ENCODE peak calls at places on chromosomes 12 and 14, in five cellular contexts. O is GM10248; M is astrocyte of the spinal cord; X is effector memory CD4-positive, alpha-beta T cell; Y is stimulated activated CD8-positive, alpha-beta memory T cell treated with anti-CD3 and anti-CD28 coated beads, Interleukin-2, amount 100 ng/mL, for 1 hour. C is an unnamed sample.

GRCh38 chr12:2679816-2680675 is 114.7 kb upstream of the FKBP4 start:
- DNase-seq in X (no peak), M (no peak), Y (no peak), O (no peak), C (no peak)

GRCh38 chr12:49548822-49549648 is 10.2 kb downstream of the KCNH3 start:
- DNase-seq in Y (no peak), X (no peak), M (no peak), O (no peak), C (peak)

GRCh38 chr12:118052324-118053070 is 8.5 kb downstream of the WSB2 start:
- DNase-seq in X (no peak), O (no peak), Y (no peak), M (peak), C (peak)

GRCh38 chr14:22432348-22432976 is 156.6 kb downstream of the DAD1 start:
- DNase-seq in Y (no peak), O (no peak), X (no peak), M (peak), C (peak)

GRCh38 chr12:108515916-108516315 is 839 bp downstream of the FICD start:
- DNase-seq in M (no peak), Y (no peak), O (no peak), X (no peak), C (no peak)

GRCh38 chr12:43318002-43318401 is 234.0 kb downstream of the ADAMTS20 start:
- DNase-seq in Y (no peak), M (no peak), O (no peak), X (no peak), C (no peak)

GRCh38 chr12:22321620-22322019 is 12.9 kb downstream of the ST8SIA1 start:
- DNase-seq in X (no peak), O (no peak), Y (no peak), M (peak), C (peak)

GRCh38 chr14:49953196-49953595 is 60.3 kb downstream of the ARF6 start:
- DNase-seq in Y (no peak), X (no peak), M (no peak), O (no peak), C (no peak)

GRCh38 chr12:113092478-113093408 is 36.2 kb downstream of the DTX1 start:
- DNase-seq in X (no peak), Y (no peak), O (peak), M (no peak), C (peak)

GRCh38 chr12:113649256-113649830 is 177.7 kb upstream of the LHX5 start:
- DNase-seq in M (no peak), Y (no peak), X (no peak), O (no peak), C (no peak)

GRCh38 chr12:2057041-2057792 is 4.4 kb downstream of the CACNA1C start:
- DNase-seq in M (peak), Y (peak), O (peak), X (no peak), C (peak)

GRCh38 chr12:26172478-26172877 is 22.9 kb upstream of the SSPN start:
- DNase-seq in O (no peak), M (no peak), X (no peak), Y (no peak), C (no peak)

GRCh38 chr12:80241576-80242273 is 142.4 kb downstream of the OTOGL start:
- DNase-seq in O (no peak), Y (no peak), M (peak), X (no peak), C (no peak)

GRCh38 chr12:12333980-12334709 is 15.9 kb downstream of the MANSC1 start:
- DNase-seq in Y (peak), X (peak), M (peak), O (peak), C (peak)

GRCh38 chr14:74649167-74649566 is 37.1 kb upstream of the LTBP2 start:
- DNase-seq in O (no peak), M (no peak), Y (no peak), X (no peak), C (no peak)

GRCh38 chr14:103729496-103730448 is 14.2 kb downstream of the ZFYVE21 start:
- DNase-seq in O (no peak), Y (no peak), X (no peak), M (no peak), C (no peak)

GRCh38 chr12:77816196-77816595 is 14.5 kb upstream of the NAV3 start:
- DNase-seq in Y (no peak), X (no peak), M (no peak), O (peak), C (no peak)

GRCh38 chr14:43687866-43688265 is 819.2 kb downstream of the FSCB start:
- DNase-seq in Y (no peak), X (no peak), M (peak), O (no peak), C (no peak)

GRCh38 chr12:123085730-123086487 is 65.0 kb downstream of the PITPNM2 start:
- DNase-seq in M (peak), X (no peak), Y (no peak), O (no peak), C (no peak)

C was measured in GM23338.